ENCODE peak calls at places on chromosome 22, in ten cellular contexts. E is astrocyte of the spinal cord, L is body of pancreas, T is thoracic aorta, X is heart left ventricle, F is A549, Z is nephron progenitor cell, U is neural progenitor cell, N is epithelial cell of esophagus, V is fibroblast of the aortic adventitia. R is an unnamed sample.

GRCh38 chr22:28883917-28884753 is 763 bp downstream of the ZNRF3 start:
- DNase-seq in Z (peak), T (no peak), L (peak), F (peak), U (peak), E (no peak), X (peak), N (peak), V (peak), R (no peak)

GRCh38 chr22:32600184-32600583 is 125.6 kb downstream of the FBXO7 start:
- DNase-seq in V (no peak), F (no peak), T (no peak), E (no peak), N (no peak), X (no peak), L (no peak), U (no peak), Z (no peak), R (no peak)

GRCh38 chr22:44587911-44588310 is 89.9 kb upstream of the RTL6 start:
- DNase-seq in X (no peak), E (no peak), T (no peak), L (no peak), Z (no peak), N (no peak), V (no peak), U (no peak), F (no peak), R (no peak)

GRCh38 chr22:24550028-24550901 is 4.7 kb downstream of the GUCD1 start:
- DNase-seq in X (no peak), V (peak), L (peak), U (no peak), Z (no peak), E (no peak), F (peak), N (no peak), T (no peak), R (no peak)

GRCh38 chr22:18998998-18999397 is 62.9 kb upstream of the PRODH start:
- DNase-seq in E (no peak), L (no peak), T (no peak), X (no peak), U (peak), V (no peak), Z (peak), N (no peak), F (no peak), R (no peak)

GRCh38 chr22:42876041-42876440 is 19.0 kb upstream of the ARFGAP3 start:
- DNase-seq in F (no peak), Z (no peak), N (no peak), U (no peak), X (no peak), V (no peak), E (no peak), T (no peak), L (no peak), R (no peak)

GRCh38 chr22:30024231-30024630 is 56.0 kb upstream of the HORMAD2 start:
- DNase-seq in L (no peak), N (no peak), F (no peak), V (no peak), X (no peak), U (peak), T (no peak), Z (no peak), E (no peak), R (no peak)

GRCh38 chr22:20650294-20651207 is 123.4 kb upstream of the SERPIND1 start:
- DNase-seq in V (no peak), E (no peak), L (no peak), T (no peak), X (no peak), N (no peak), Z (no peak), F (no peak), U (no peak), R (no peak)

GRCh38 chr22:47007496-47007895 is 245.0 kb downstream of the TBC1D22A start:
- DNase-seq in F (no peak), V (no peak), N (no peak), U (no peak), Z (no peak), L (no peak), T (no peak), X (no peak), E (no peak), R (no peak)

GRCh38 chr22:45533731-45534130 is 31.0 kb downstream of the FBLN1 start:
- DNase-seq in V (no peak), N (no peak), F (no peak), X (no peak), T (no peak), E (no peak), U (no peak), Z (no peak), L (no peak), R (no peak)

GRCh38 chr22:45263790-45264269 is 20.9 kb upstream of the UPK3A start:
- DNase-seq in F (peak), Z (peak), X (peak), L (peak), T (no peak), V (peak), E (peak), U (peak), N (peak), R (no peak)

GRCh38 chr22:46844606-46845210 is 82.3 kb downstream of the TBC1D22A start:
- DNase-seq in N (no peak), U (no peak), F (no peak), E (no peak), V (no peak), T (no peak), X (no peak), L (no peak), Z (no peak), R (no peak)

GRCh38 chr22:22968366-22968765 is 80.8 kb downstream of the IGLL5 start:
- DNase-seq in N (no peak), Z (no peak), F (no peak), X (no peak), U (no peak), V (no peak), E (no peak), L (no peak), T (no peak), R (no peak)

DNA sequence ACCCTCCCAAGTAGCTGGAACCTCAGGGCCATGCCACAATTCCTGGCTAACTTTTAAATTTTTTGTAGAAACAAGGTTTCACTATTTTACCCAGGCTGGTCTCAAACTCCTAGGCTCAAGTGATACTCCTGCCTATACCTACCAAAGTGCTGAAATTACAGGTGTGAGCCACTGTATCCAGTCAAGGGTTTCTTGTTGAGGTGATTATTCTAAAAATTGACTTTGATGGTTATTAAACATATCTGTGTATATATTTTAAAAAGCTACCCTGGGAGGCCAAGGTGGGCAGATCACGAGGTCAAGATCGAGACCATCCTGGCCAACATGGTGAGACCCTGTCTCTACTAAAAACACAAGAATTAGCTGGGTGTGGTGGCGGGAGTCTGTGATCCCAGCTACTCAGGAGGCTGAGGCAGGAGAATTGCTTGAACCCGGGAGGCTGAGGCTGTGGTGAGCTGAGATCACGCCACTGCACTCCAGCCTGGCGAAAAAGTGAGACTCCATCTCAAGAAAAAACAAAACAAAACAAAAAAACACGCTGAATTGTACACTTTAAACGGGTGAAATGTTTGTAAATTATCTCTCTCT is 27.1 kb downstream of the MAPK1 start:
- DNase-seq in Z (no peak), X (no peak), T (no peak), E (no peak), F (no peak), U (no peak), L (no peak), N (no peak), V (no peak), R (no peak)
- TF ChIP-seq CTCF in Z (no peak), X (no peak), T (no peak), E (no peak), F (no peak), U (no peak), L (no peak), N (no peak), V (no peak), R (no peak)

GRCh38 chr22:35480143-35480542 is 60.5 kb upstream of the RASD2 start:
- DNase-seq in N (no peak), U (no peak), L (peak), T (peak), V (no peak), X (no peak), F (no peak), Z (no peak), E (peak), R (no peak)
- TF ChIP-seq CTCF in N (no peak), U (no peak), L (no peak), T (no peak), V (no peak), X (no peak), F (no peak), Z (no peak), E (no peak), R (no peak)

DNA sequence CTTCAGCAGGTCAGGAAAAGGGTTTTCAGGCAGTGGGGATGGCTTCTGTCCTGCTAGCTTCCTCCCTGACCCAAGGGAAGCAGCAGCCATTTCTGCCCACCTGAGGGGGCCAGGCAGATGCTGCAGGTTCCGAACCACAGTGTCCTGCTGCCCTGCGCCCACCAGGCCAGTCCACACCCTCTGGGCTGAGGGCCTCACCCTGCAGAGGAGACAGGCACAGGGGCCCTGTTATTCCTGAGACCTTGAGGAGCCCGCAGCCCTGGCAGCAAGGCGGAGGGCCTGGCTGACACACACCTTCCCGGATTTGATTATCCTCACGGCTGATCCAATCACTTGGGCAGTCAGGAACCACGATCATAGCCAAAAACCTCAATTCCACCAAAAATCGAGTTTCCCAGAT is 725.8 kb downstream of the BRD1 start:
- DNase-seq in X (no peak), E (no peak), N (no peak), U (no peak), L (no peak), T (no peak), Z (no peak), F (no peak), V (no peak), R (no peak)
- TF ChIP-seq CTCF in X (no peak), E (no peak), N (no peak), U (no peak), L (no peak), T (no peak), Z (no peak), F (no peak), V (no peak), R (no peak)

DNA sequence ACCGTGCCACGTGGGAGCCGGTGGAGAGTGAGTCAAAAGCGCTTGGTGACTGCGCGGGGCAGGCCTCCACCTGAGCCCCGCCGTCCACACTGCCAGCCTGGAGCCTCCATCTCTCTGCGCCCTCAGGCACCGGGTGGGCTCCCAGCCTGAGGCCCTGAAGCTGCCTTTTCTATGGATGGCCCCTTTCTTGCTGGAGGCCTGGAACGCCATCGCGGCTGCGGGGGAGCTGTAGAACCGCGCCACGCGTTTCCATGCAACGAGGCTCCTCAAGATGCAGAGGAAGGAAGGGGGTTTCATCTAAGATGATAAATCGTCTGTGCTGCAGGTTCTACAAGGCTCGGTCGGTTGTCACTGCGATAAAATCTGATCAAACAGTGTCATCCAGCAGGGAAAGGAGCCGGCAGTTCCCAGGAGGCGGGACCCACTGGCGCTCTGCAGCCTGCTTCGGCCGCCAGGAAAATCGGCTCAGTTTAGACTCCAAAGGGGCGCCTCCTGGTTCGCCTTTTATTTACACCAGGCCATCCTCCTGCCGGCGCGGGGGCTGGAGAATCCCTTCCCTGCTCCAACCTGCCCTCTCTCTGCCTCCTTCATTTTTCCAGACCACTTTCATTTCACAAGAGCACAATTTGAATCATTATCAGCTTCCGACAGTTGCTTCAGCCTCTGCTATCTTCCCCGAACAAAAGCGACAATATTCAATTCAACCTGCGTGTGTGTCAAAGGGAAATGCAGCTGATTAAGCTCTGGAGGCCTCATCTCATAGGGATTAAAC is 624.4 kb downstream of the BRD1 start:
- DNase-seq in T (no peak), X (peak), F (no peak), E (no peak), V (no peak), L (peak), U (no peak), N (no peak), Z (no peak), R (no peak)
- TF ChIP-seq CTCF in T (no peak), X (no peak), F (no peak), E (no peak), V (no peak), L (no peak), U (no peak), N (no peak), Z (no peak), R (no peak)

GRCh38 chr22:40175571-40176105 is 2.1 kb upstream of the TNRC6B start:
- DNase-seq in E (no peak), L (no peak), X (no peak), F (no peak), Z (no peak), T (no peak), U (no peak), N (no peak), V (peak), R (no peak)

GRCh38 chr22:40178417-40179409 is 988 bp downstream of the TNRC6B start:
- DNase-seq in V (peak), X (no peak), Z (peak), U (peak), F (no peak), T (no peak), N (peak), E (peak), L (peak), R (no peak)

GRCh38 chr22:40176921-40177737 is 596 bp upstream of the TNRC6B start:
- DNase-seq in E (peak), V (peak), F (peak), X (no peak), Z (peak), T (no peak), L (peak), U (peak), N (peak), R (no peak)

GRCh38 chr22:40179535-40179934 is 1.8 kb downstream of the TNRC6B start:
- DNase-seq in E (no peak), F (no peak), T (no peak), N (no peak), V (no peak), Z (no peak), U (no peak), L (no peak), X (no peak), R (no peak)

GRCh38 chr22:40177738-40178416 is at the start of gene TNRC6B:
- DNase-seq in F (peak), E (peak), Z (peak), N (peak), T (peak), X (peak), U (peak), V (peak), L (peak), R (peak)
- TF ChIP-seq CTCF in F (no peak), E (no peak), Z (no peak), N (no peak), T (no peak), X (no peak), U (no peak), V (no peak), L (no peak), R (no peak)

DNA sequence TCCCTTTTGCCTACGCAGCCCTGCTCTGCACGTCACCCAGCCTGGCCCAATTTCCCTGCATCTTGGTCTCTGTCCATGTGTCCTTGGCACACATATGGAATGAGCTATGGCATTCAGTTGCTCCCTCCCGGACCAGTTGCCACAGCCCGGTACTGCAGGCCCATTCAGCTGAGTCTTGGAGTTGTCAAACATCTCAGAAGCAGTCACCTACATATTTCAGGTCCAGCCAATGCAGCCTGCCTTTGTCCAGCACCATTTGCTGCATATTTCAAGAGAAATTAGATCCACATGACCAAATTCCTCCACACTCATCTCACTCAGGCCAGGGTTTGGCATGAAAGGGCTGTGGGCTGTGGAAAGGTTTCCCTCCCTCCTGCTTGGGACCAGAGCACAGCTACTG is 76.8 kb downstream of the MN1 start:
- DNase-seq in T (no peak), L (no peak), Z (no peak), F (no peak), U (no peak), X (no peak), E (no peak), N (no peak), V (peak), R (no peak)
- TF ChIP-seq CTCF in T (no peak), L (no peak), Z (no peak), F (no peak), U (no peak), X (no peak), E (no peak), N (no peak), V (no peak), R (no peak)

GRCh38 chr22:38230108-38230825 is 28.5 kb downstream of the MAFF start:
- DNase-seq in N (peak), U (peak), V (no peak), F (peak), E (no peak), L (peak), T (no peak), Z (no peak), X (no peak), R (no peak)
- TF ChIP-seq CTCF in N (peak), U (peak), V (peak), F (no peak), E (peak), L (peak), T (peak), Z (peak), X (no peak), R (no peak)

DNA sequence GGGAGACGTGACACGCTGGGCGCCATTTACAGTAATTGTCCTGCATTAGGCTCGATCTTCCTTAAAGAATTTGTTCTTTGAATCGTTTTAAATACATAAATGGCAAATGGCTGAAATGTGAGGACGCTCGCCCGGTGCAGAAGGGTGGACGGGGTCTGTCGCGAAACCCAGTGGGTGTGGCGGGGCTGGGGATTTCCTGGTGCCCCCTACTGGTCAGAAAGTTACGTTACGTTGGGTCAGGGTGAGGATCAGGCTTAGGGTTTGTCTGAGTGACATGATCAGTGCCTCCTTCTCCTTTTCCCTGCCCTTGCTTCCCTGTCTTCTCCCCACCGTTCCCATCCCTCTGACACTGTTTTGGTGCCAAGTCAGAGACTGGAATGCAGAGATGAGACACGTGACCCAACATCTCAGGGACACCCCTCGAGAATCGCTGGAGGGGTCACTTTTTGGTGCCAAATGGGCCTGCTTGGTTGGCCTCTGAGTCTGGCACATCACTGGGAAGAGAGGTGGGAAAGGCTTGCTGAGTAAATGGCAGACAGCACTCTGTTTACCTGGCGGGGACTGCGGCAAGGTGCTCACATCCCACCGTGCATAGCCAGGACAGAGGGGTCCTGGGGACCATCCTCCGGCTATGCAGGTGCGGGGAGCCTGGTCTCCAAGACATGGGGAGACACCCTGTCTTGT is 1107.6 kb downstream of the BRD1 start:
- DNase-seq in X (no peak), U (peak), N (no peak), T (no peak), L (no peak), Z (peak), V (no peak), F (no peak), E (no peak), R (no peak)
- TF ChIP-seq CTCF in X (no peak), U (peak), N (no peak), T (no peak), L (no peak), Z (peak), V (no peak), F (no peak), E (no peak), R (no peak)